ENCODE peak calls at places on chromosomes 12 and 14, in nine cellular contexts. R is lung, J is fibroblast of the aortic adventitia, X is lower leg skin, Y is A549, K is right lobe of liver, P is brain microvascular endothelial cell, H is heart right ventricle, U is body of pancreas. N is an unnamed sample.

GRCh38 chr12:26028953-26029740 is 70.7 kb downstream of the RASSF8 start:
- DNase-seq in U (peak; percentile 29), R (no peak), X (no peak), J (peak; percentile 85), H (no peak), Y (peak; percentile 37), K (no peak), P (peak; percentile 45), N (no peak)

GRCh38 chr14:28300356-28300755 is 466.2 kb upstream of the FOXG1 start:
- DNase-seq in Y (no peak), J (peak; percentile 27), U (no peak), K (no peak), X (no peak), P (no peak), R (no peak), H (no peak), N (no peak)

GRCh38 chr12:124482567-124482893 is 84.9 kb downstream of the NCOR2 start:
- DNase-seq in H (no peak), R (no peak), U (no peak), J (no peak), X (no peak), K (no peak), P (no peak), Y (no peak), N (no peak)

GRCh38 chr12:132727091-132727794 is 16.6 kb downstream of the PGAM5 start:
- DNase-seq in R (no peak), P (no peak), X (no peak), H (no peak), K (no peak), Y (no peak), J (no peak), U (no peak), N (no peak)

GRCh38 chr12:116015525-116015924 is 262.0 kb downstream of the MED13L start:
- DNase-seq in X (no peak), Y (peak; percentile 23), H (no peak), R (no peak), U (no peak), P (peak; percentile 25), K (no peak), J (peak; percentile 74), N (no peak)

GRCh38 chr12:19643635-19644034 is 204.3 kb downstream of the AEBP2 start:
- DNase-seq in P (peak; percentile 37), Y (peak; percentile 16), X (no peak), K (no peak), H (no peak), U (no peak), R (no peak), J (peak; percentile 78), N (peak; percentile 37)

GRCh38 chr14:71403673-71404072 is 496.4 kb downstream of the PCNX1 start:
- DNase-seq in K (no peak), Y (no peak), X (no peak), U (no peak), J (peak; percentile 46), R (no peak), H (no peak), P (peak; percentile 19), N (no peak)

GRCh38 chr14:54567224-54567633 is 301 bp downstream of the SAMD4A start:
- DNase-seq in Y (no peak), P (no peak), H (no peak), K (no peak), J (peak; percentile 35), X (peak; percentile 23), U (no peak), R (peak; percentile 37), N (no peak)

GRCh38 chr14:50829472-50830043 is 1.4 kb downstream of the NIN start:
- DNase-seq in U (no peak), X (no peak), P (no peak), J (no peak), H (no peak), K (no peak), R (no peak), Y (no peak), N (no peak)

GRCh38 chr14:71438684-71439083 is 493.5 kb upstream of the RGS6 start:
- DNase-seq in X (no peak), U (peak; percentile 21), Y (no peak), K (no peak), H (no peak), R (no peak), P (no peak), J (peak; percentile 65), N (no peak)

GRCh38 chr12:27549801-27550652 is 26.0 kb downstream of the PPFIBP1 start:
- DNase-seq in H (peak; percentile 79), P (peak; percentile 97), R (peak; percentile 88), J (peak; percentile 98), Y (peak; percentile 71), X (peak; percentile 91), U (peak; percentile 87), K (peak; percentile 94), N (peak; percentile 93)

GRCh38 chr12:28998662-28999120 is 150.4 kb upstream of the FAR2 start:
- DNase-seq in U (no peak), R (no peak), X (no peak), Y (peak; percentile 10), H (no peak), K (no peak), J (peak; percentile 70), P (peak; percentile 54), N (peak; percentile 41)

GRCh38 chr14:34592623-34593022 is 37.3 kb downstream of the SNX6 start:
- DNase-seq in R (no peak), U (no peak), J (no peak), K (peak; percentile 7), H (no peak), Y (no peak), X (no peak), P (no peak), N (no peak)

GRCh38 chr12:123390415-123391093 is 6.6 kb downstream of the KMT5A start:
- DNase-seq in R (no peak), U (no peak), Y (no peak), X (no peak), H (no peak), K (no peak), J (no peak), P (no peak), N (no peak)

GRCh38 chr14:35669782-35670181 is 135.8 kb downstream of the INSM2 start:
- DNase-seq in K (no peak), Y (no peak), U (no peak), R (no peak), P (peak; percentile 82), H (no peak), J (peak; percentile 5), X (no peak), N (peak; percentile 2)

GRCh38 chr12:104699489-104700194 is 242.9 kb downstream of the CHST11 start:
- DNase-seq in R (no peak), Y (no peak), U (no peak), K (no peak), P (no peak), H (no peak), X (no peak), J (peak; percentile 71), N (no peak)

GRCh38 chr14:64091217-64091616 is 203.0 kb downstream of the ESR2 start:
- DNase-seq in K (no peak), R (no peak), J (no peak), Y (no peak), U (no peak), P (no peak), H (no peak), X (no peak), N (no peak)

GRCh38 chr14:44895716-44896115 is 66.0 kb downstream of the KLHL28 start:
- DNase-seq in U (no peak), P (peak; percentile 69), X (no peak), H (no peak), R (no peak), J (peak; percentile 66), K (no peak), Y (no peak), N (peak; percentile 50)

DNA sequence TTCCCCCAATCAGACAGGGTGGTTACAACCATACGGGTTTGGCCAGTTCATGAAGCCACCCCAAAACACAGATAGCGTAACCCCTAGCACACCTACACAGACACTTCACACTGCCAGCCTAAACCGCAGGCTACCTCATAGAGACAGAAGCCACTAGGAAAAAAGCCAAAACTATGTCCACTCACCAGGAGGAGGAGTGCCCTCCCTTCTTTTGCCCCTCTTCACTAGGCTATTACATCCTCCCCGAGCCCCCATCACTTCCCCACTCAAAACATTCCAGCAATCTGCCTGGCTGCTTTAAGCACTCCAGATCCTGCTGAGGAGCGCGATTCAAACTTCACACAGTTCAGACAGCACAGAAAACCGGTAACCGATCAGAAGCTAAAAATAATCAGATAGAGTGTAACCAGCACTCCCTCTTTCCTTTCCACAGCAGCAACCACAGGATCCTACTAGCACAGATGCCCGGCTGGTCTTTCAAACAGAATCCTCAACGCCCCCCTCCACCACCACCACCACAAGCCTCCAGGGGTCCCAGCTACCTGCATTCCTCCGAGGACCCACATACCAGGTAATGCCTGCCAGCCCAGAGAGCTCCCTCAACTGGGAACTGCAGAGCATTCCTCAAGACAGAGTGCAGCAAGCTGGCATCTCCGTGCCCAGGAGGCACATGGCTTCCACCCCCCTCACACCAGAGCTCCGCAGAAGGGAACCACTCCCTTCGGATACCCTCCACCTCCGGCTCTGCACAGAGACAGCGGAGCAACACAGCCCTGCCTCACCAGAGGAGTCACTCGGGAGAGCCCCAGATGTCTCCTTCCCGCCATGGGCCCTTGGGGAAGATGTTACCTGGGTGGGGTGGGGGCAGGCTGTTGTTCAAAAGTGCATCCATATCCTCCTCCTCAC is 1.5 kb downstream of the CHD4 start:
- DNase-seq in P (no peak), K (no peak), U (no peak), Y (peak; percentile 36), J (peak; percentile 28), R (no peak), H (no peak), X (no peak), N (no peak)
- TF ChIP-seq CTCF in P (no peak), K (no peak), U (no peak), Y (no peak), J (no peak), R (no peak), H (no peak), X (no peak), N (no peak)

DNA sequence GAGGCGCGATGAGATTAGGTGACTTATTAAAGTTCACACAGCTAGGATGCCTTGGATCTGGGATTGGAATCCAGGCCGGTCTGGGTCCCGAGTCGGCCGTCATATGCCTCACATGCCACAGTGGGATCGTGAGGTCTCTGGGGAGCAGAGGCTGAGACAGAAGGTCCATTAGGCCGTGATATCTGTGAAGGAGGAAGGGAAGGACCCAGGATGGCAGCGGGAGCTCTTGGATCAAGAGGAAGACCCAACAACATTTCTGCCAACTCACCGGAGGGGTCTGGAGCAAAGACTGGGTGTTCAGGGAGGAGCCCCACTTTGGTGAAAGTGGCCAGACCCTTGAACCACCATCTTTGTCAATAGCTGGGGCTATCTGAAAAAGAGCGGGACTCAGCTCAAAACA is 242.9 kb downstream of the GLT1D1 start:
- DNase-seq in X (no peak), J (no peak), H (no peak), K (no peak), U (no peak), R (no peak), Y (no peak), P (no peak), N (no peak)
- H3K4me3 ChIP-seq in X (no peak overlapping the region), J (no peak overlapping the region), H (no peak overlapping the region), K (no peak overlapping the region), U (no peak overlapping the region), R (no peak overlapping the region), Y (no peak overlapping the region), P (no peak overlapping the region), N (no peak overlapping the region)

GRCh38 chr12:96132819-96133218 is 61.4 kb upstream of the ELK3 start:
- DNase-seq in K (no peak), U (no peak), H (no peak), J (no peak), P (no peak), R (no peak), Y (no peak), X (no peak), N (no peak)
- TF ChIP-seq CTCF in K (peak; percentile 23), U (no peak), H (peak; percentile 35), J (no peak), P (peak; percentile 42), R (peak; percentile 17), Y (peak; percentile 14), X (no peak), N (no peak)

GRCh38 chr12:6426882-6427671 is 17.7 kb upstream of the CD27 start:
- DNase-seq in X (no peak), Y (no peak), H (no peak), R (no peak), J (no peak), P (no peak), U (no peak), K (peak; percentile 31), N (no peak)
- H3K4me3 ChIP-seq in X (no peak overlapping the region), Y (no peak overlapping the region), H (no peak overlapping the region), R (no peak overlapping the region), J (no peak overlapping the region), P (no peak overlapping the region), U (no peak overlapping the region), K (no peak overlapping the region), N (no peak overlapping the region)

N was measured in AG09309.